ENCODE peak calls at places on chromosomes 12 and 14, in eight cellular contexts. P is NCI-H1105 treated with DMSO at 0.1 percent for 48 hours; Y is AG10803; T is fibroblast of the aortic adventitia; I is stomach; C is NCI-H1694; M is stimulated activated CD4-positive, alpha-beta T cell treated with anti-CD3 and anti-CD28 coated beads, Interleukin-1b, Interleukin-23, amount 100 ng/mL, for 1 hour; O is stimulated activated CD8-positive, alpha-beta memory T cell treated with anti-CD3 and anti-CD28 coated beads, Interleukin-4, amount 100 ng/mL, for 48 hours. S is an unnamed sample.

GRCh38 chr14:77562681-77563080 is 53.8 kb downstream of the SPTLC2 start:
- DNase-seq in P (no peak), Y (peak), T (peak), I (no peak), C (no peak), M (no peak), O (no peak), S (no peak)

GRCh38 chr14:68340262-68340661 is 452.6 kb downstream of the ZFP36L1 start:
- DNase-seq in P (no peak), Y (no peak), T (no peak), I (no peak), C (no peak), M (no peak), O (no peak), S (no peak)

GRCh38 chr12:73514672-73515071 is 1023.0 kb upstream of the ATXN7L3B start:
- DNase-seq in P (no peak), Y (no peak), T (no peak), I (no peak), C (no peak), M (no peak), O (no peak), S (no peak)

GRCh38 chr12:72453079-72453478 is 180.9 kb downstream of the TRHDE start:
- DNase-seq in P (no peak), Y (no peak), T (no peak), I (no peak), C (no peak), M (no peak), O (no peak), S (no peak)

GRCh38 chr12:6264402-6265037 is 46.0 kb upstream of the PLEKHG6 start:
- DNase-seq in P (peak), Y (no peak), T (no peak), I (peak), C (no peak), M (no peak), O (no peak), S (no peak)

GRCh38 chr14:101564819-101565698 is 3.8 kb downstream of the DIO3 start:
- DNase-seq in P (no peak), Y (no peak), T (no peak), I (no peak), C (no peak), M (no peak), O (no peak), S (no peak)

GRCh38 chr12:18403182-18403581 is 141.9 kb downstream of the PIK3C2G start:
- DNase-seq in P (no peak), Y (no peak), T (no peak), I (no peak), C (no peak), M (no peak), O (no peak), S (no peak)

GRCh38 chr14:73903028-73903427 is 16.4 kb downstream of the ZNF410 start:
- DNase-seq in P (no peak), Y (no peak), T (no peak), I (no peak), C (no peak), M (no peak), O (no peak), S (no peak)

GRCh38 chr12:41893491-41893890 is 251.2 kb downstream of the GXYLT1 start:
- DNase-seq in P (no peak), Y (no peak), T (no peak), I (no peak), C (no peak), M (no peak), O (no peak), S (no peak)